ENCODE peak calls at places on chromosomes 13 and 19, in six cellular contexts. V, T, X, A, D and G are unnamed samples.

GRCh38 chr13:28059214-28059613 is 41.2 kb downstream of the FLT3 start:
- DNase-seq in D (peak), V (peak), X (peak), T (peak), A (no peak), G (no peak)

GRCh38 chr19:46471116-46471733 is at the start of gene PNMA8A:
- DNase-seq in A (peak), X (peak), V (peak), D (no peak), T (peak), G (no peak)

GRCh38 chr13:20669162-20669561 is 34.3 kb upstream of the IL17D start:
- DNase-seq in X (no peak), T (no peak), D (no peak), A (no peak), V (no peak), G (no peak)

GRCh38 chr13:74217816-74218215 is 83.6 kb upstream of the KLF12 start:
- DNase-seq in X (no peak), T (no peak), A (no peak), V (peak), D (no peak), G (no peak)

GRCh38 chr13:91579320-91579719 is 180.9 kb downstream of the GPC5 start:
- DNase-seq in X (no peak), A (no peak), T (no peak), D (no peak), V (no peak), G (no peak)

GRCh38 chr13:24247016-24247415 is 62.4 kb upstream of the C1QTNF9 start:
- DNase-seq in D (no peak), X (no peak), A (no peak), V (no peak), T (no peak), G (no peak)

GRCh38 chr19:16903347-16903746 is 14.5 kb downstream of the F2RL3 start:
- DNase-seq in D (no peak), A (no peak), X (no peak), V (no peak), T (no peak), G (no peak)

GRCh38 chr19:801030-801860 is 4.0 kb downstream of the PTBP1 start:
- DNase-seq in A (no peak), X (peak), D (no peak), T (no peak), V (no peak), G (no peak)

GRCh38 chr13:48491423-48492122 is 41.3 kb downstream of the RCBTB2 start:
- DNase-seq in D (no peak), V (no peak), X (no peak), A (no peak), T (no peak), G (no peak)

GRCh38 chr13:29511439-29511814 is 84.1 kb downstream of the SLC7A1 start:
- DNase-seq in A (no peak), V (no peak), T (no peak), D (no peak), X (no peak), G (no peak)

GRCh38 chr13:102323505-102323904 is 78.3 kb downstream of the FGF14 start:
- DNase-seq in A (no peak), X (no peak), T (no peak), V (no peak), D (no peak), G (no peak)

GRCh38 chr13:31950121-31950810 is 81.3 kb upstream of the FRY start:
- DNase-seq in V (no peak), A (no peak), T (no peak), D (no peak), X (peak), G (no peak)

GRCh38 chr13:83151308-83151660 is 731.0 kb downstream of the SLITRK1 start:
- DNase-seq in A (no peak), D (no peak), V (no peak), T (no peak), X (no peak), G (no peak)

GRCh38 chr19:55086730-55087541 is 11.3 kb downstream of the EPS8L1 start:
- DNase-seq in T (peak), V (peak), X (peak), A (peak), D (no peak), G (peak)

GRCh38 chr19:55223291-55224037 is 5.1 kb downstream of the TMEM86B start:
- DNase-seq in X (no peak), T (no peak), A (no peak), V (no peak), D (no peak), G (no peak)

GRCh38 chr19:38417544-38418506 is 8.2 kb downstream of the RASGRP4 start:
- DNase-seq in T (peak), A (peak), V (peak), D (no peak), X (peak), G (no peak)

GRCh38 chr13:114339779-114340534 is 25.7 kb downstream of the CHAMP1 start:
- DNase-seq in X (peak), A (no peak), V (peak), T (no peak), D (peak), G (no peak)

GRCh38 chr19:42152285-42152684 is 20.0 kb upstream of the POU2F2 start:
- DNase-seq in T (no peak), V (no peak), A (no peak), D (no peak), X (no peak), G (no peak)

GRCh38 chr13:69683921-69684663 is 423.5 kb upstream of the ATXN8OS start:
- DNase-seq in T (no peak), X (no peak), A (no peak), D (no peak), V (no peak), G (no peak)

GRCh38 chr13:109628251-109628699 is 158.1 kb downstream of the IRS2 start:
- DNase-seq in D (no peak), V (peak), X (no peak), T (no peak), A (no peak), G (no peak)

GRCh38 chr19:57466489-57466888 is 9.5 kb upstream of the VN1R1 start:
- DNase-seq in A (no peak), T (no peak), X (no peak), D (no peak), V (no peak), G (no peak)

GRCh38 chr19:1590641-1591397 is 1.8 kb downstream of the MBD3 start:
- DNase-seq in V (peak), X (peak), T (no peak), A (no peak), D (no peak), G (no peak)

GRCh38 chr19:1884291-1884718 is 991 bp downstream of the ABHD17A start:
- DNase-seq in X (no peak), T (no peak), A (no peak), V (no peak), D (no peak), G (no peak)

GRCh38 chr13:103884139-103884723 is 818.0 kb upstream of the SLC10A2 start:
- DNase-seq in A (no peak), T (no peak), X (no peak), D (no peak), V (no peak), G (no peak)